ENCODE peak calls at places on chromosomes 16 and 17, in four cellular contexts. One of them, this sample, is unnamed.
A peak's percentile ranks its signal among the peaks of the same experiment; 100 is the strongest.

GRCh38 chr16:16141141-16141540 is 82.2 kb downstream of the ABCC6 start:
- DNase-seq in ELR: no peak
- DNase-seq in effector memory CD8-positive, alpha-beta T cell: no peak
- DNase-seq in AG09309: no peak
- DNase-seq in this sample: no peak

GRCh38 chr16:89507834-89508590 is at the start of gene SPG7:
- DNase-seq in ELR: peak; percentile 89
- DNase-seq in effector memory CD8-positive, alpha-beta T cell: peak; percentile 86
- DNase-seq in AG09309: no peak
- DNase-seq in this sample: peak; percentile 78

GRCh38 chr16:4376126-4376819 is 4.6 kb downstream of the VASN start:
- DNase-seq in ELR: peak; percentile 81
- DNase-seq in effector memory CD8-positive, alpha-beta T cell: no peak
- DNase-seq in AG09309: no peak
- DNase-seq in this sample: peak; percentile 68

GRCh38 chr17:3998436-3998835 is 34.2 kb upstream of the ATP2A3 start:
- DNase-seq in ELR: no peak
- DNase-seq in effector memory CD8-positive, alpha-beta T cell: no peak
- DNase-seq in AG09309: no peak
- DNase-seq in this sample: no peak

GRCh38 chr16:52872706-52873105 is 180.0 kb downstream of the CHD9NB start:
- DNase-seq in ELR: no peak
- DNase-seq in effector memory CD8-positive, alpha-beta T cell: no peak
- DNase-seq in AG09309: no peak
- DNase-seq in this sample: no peak

GRCh38 chr17:39166437-39167335 is 725 bp upstream of the ARL5C start:
- DNase-seq in ELR: no peak
- DNase-seq in effector memory CD8-positive, alpha-beta T cell: no peak
- DNase-seq in AG09309: no peak
- DNase-seq in this sample: no peak

GRCh38 chr17:52827526-52827925 is 669.0 kb upstream of the CA10 start:
- DNase-seq in ELR: no peak
- DNase-seq in effector memory CD8-positive, alpha-beta T cell: no peak
- DNase-seq in AG09309: no peak
- DNase-seq in this sample: no peak

GRCh38 chr16:68227183-68227793 is 8.6 kb downstream of the ESRP2 start:
- DNase-seq in ELR: no peak
- DNase-seq in effector memory CD8-positive, alpha-beta T cell: no peak
- DNase-seq in AG09309: no peak
- DNase-seq in this sample: peak; percentile 37

GRCh38 chr17:57554826-57555635 is 190.1 kb downstream of the CCDC182 start:
- DNase-seq in ELR: no peak
- DNase-seq in effector memory CD8-positive, alpha-beta T cell: no peak
- DNase-seq in AG09309: no peak
- DNase-seq in this sample: no peak

GRCh38 chr17:29617481-29618271 is 5.0 kb downstream of the CORO6 start:
- DNase-seq in ELR: peak; percentile 53
- DNase-seq in effector memory CD8-positive, alpha-beta T cell: peak; percentile 89
- DNase-seq in AG09309: no peak
- DNase-seq in this sample: no peak

GRCh38 chr16:23948949-23949392 is 113.2 kb downstream of the PRKCB start:
- DNase-seq in ELR: no peak
- DNase-seq in effector memory CD8-positive, alpha-beta T cell: peak; percentile 58
- DNase-seq in AG09309: no peak
- DNase-seq in this sample: no peak

GRCh38 chr17:50310455-50311111 is 35.3 kb upstream of the XYLT2 start:
- DNase-seq in ELR: peak; percentile 29
- DNase-seq in effector memory CD8-positive, alpha-beta T cell: no peak
- DNase-seq in AG09309: no peak
- DNase-seq in this sample: no peak

GRCh38 chr17:33142703-33143299 is 150.3 kb downstream of the ASIC2 start:
- DNase-seq in ELR: peak; percentile 8
- DNase-seq in effector memory CD8-positive, alpha-beta T cell: no peak
- DNase-seq in AG09309: no peak
- DNase-seq in this sample: peak; percentile 17

GRCh38 chr17:59425085-59425901 is 93.8 kb downstream of the YPEL2 start:
- DNase-seq in ELR: peak; percentile 74
- DNase-seq in effector memory CD8-positive, alpha-beta T cell: no peak
- DNase-seq in AG09309: no peak
- DNase-seq in this sample: no peak

GRCh38 chr17:334974-335481 is 17.6 kb downstream of the RPH3AL start:
- DNase-seq in ELR: no peak
- DNase-seq in effector memory CD8-positive, alpha-beta T cell: no peak
- DNase-seq in AG09309: no peak
- DNase-seq in this sample: no peak

GRCh38 chr16:3282103-3282746 is 1.1 kb upstream of the ZNF263 start:
- DNase-seq in ELR: peak; percentile 78
- DNase-seq in effector memory CD8-positive, alpha-beta T cell: no peak
- DNase-seq in AG09309: no peak
- DNase-seq in this sample: no peak

GRCh38 chr16:22665048-22665797 is 148.7 kb upstream of the HS3ST2 start:
- DNase-seq in ELR: no peak
- DNase-seq in effector memory CD8-positive, alpha-beta T cell: no peak
- DNase-seq in AG09309: no peak
- DNase-seq in this sample: no peak

GRCh38 chr16:30473231-30474061 is 904 bp downstream of the ITGAL start:
- DNase-seq in ELR: no peak
- DNase-seq in effector memory CD8-positive, alpha-beta T cell: peak; percentile 53
- DNase-seq in AG09309: no peak
- DNase-seq in this sample: no peak

GRCh38 chr16:16007743-16008111 is 58.3 kb downstream of the ABCC1 start:
- DNase-seq in ELR: no peak
- DNase-seq in effector memory CD8-positive, alpha-beta T cell: no peak
- DNase-seq in AG09309: no peak
- DNase-seq in this sample: no peak

GRCh38 chr17:46732754-46733398 is 85.6 kb downstream of the WNT3 start:
- DNase-seq in ELR: no peak
- DNase-seq in effector memory CD8-positive, alpha-beta T cell: no peak
- DNase-seq in AG09309: no peak
- DNase-seq in this sample: no peak

GRCh38 chr17:39935896-39936295 is 8.4 kb downstream of the LRRC3C start:
- DNase-seq in ELR: peak; percentile 41
- DNase-seq in effector memory CD8-positive, alpha-beta T cell: no peak
- DNase-seq in AG09309: no peak
- DNase-seq in this sample: no peak

GRCh38 chr16:838741-839140 is 38.2 kb upstream of the GNG13 start:
- DNase-seq in ELR: no peak
- DNase-seq in effector memory CD8-positive, alpha-beta T cell: no peak
- DNase-seq in AG09309: no peak
- DNase-seq in this sample: no peak

GRCh38 chr16:13168091-13168572 is 266.7 kb downstream of the SHISA9 start:
- DNase-seq in ELR: no peak
- DNase-seq in effector memory CD8-positive, alpha-beta T cell: no peak
- DNase-seq in AG09309: no peak
- DNase-seq in this sample: peak; percentile 12

GRCh38 chr16:67063008-67063407 is 34.1 kb downstream of the CBFB start:
- DNase-seq in ELR: no peak
- DNase-seq in effector memory CD8-positive, alpha-beta T cell: no peak
- DNase-seq in AG09309: no peak
- DNase-seq in this sample: no peak

This sample was measured in LHCN-M2.